ENCODE peak calls at places on chromosome 11, in nine cellular contexts. P is ovary; R is mammary epithelial cell; A is CD8-positive, alpha-beta T cell; M is mesendoderm; K is substantia nigra; G is A549; Q is SJSA1; X is MM.1S. J is an unnamed sample.

GRCh38 chr11:34501500-34501899 is 12.1 kb downstream of the ELF5 start:
- DNase-seq in Q (no peak), R (peak), K (no peak), M (no peak), P (no peak), X (no peak), G (no peak), A (no peak), J (no peak)

GRCh38 chr11:127925430-127925829 is 661.9 kb downstream of the ETS1 start:
- DNase-seq in M (no peak), A (no peak), P (no peak), G (no peak), X (no peak), K (no peak), Q (no peak), R (peak), J (no peak)

GRCh38 chr11:6319001-6319878 is 1.1 kb downstream of the CAVIN3 start:
- DNase-seq in X (no peak), G (no peak), Q (no peak), M (peak), R (peak), P (peak), K (no peak), A (no peak), J (no peak)

GRCh38 chr11:43736502-43737193 is 56.1 kb downstream of the HSD17B12 start:
- DNase-seq in G (no peak), Q (no peak), R (peak), A (no peak), P (no peak), X (no peak), K (no peak), M (no peak), J (no peak)

GRCh38 chr11:33545941-33546340 is 154.7 kb downstream of the C11orf91 start:
- DNase-seq in G (no peak), A (no peak), X (no peak), M (no peak), P (no peak), K (no peak), Q (no peak), R (no peak), J (no peak)

GRCh38 chr11:123718075-123718868 is 23.2 kb downstream of the ZNF202 start:
- DNase-seq in M (no peak), X (no peak), G (no peak), A (no peak), K (no peak), P (no peak), R (peak), Q (no peak), J (no peak)

GRCh38 chr11:112100457-112100856 is 13.8 kb downstream of the SDHD start:
- DNase-seq in G (no peak), A (no peak), P (no peak), R (no peak), X (no peak), M (no peak), Q (no peak), K (no peak), J (no peak)

GRCh38 chr11:46686886-46687810 is 13.3 kb downstream of the ARHGAP1 start:
- DNase-seq in Q (no peak), K (peak), P (no peak), A (no peak), M (no peak), G (no peak), X (no peak), R (peak), J (no peak)

GRCh38 chr11:87295237-87295636 is 257.5 kb downstream of the TMEM135 start:
- DNase-seq in X (no peak), G (no peak), Q (no peak), A (no peak), R (no peak), P (no peak), K (no peak), M (no peak), J (no peak)

GRCh38 chr11:70952171-70952570 is 300.2 kb downstream of the SHANK2 start:
- DNase-seq in G (no peak), M (no peak), K (no peak), A (no peak), P (no peak), R (no peak), Q (no peak), X (no peak), J (no peak)

GRCh38 chr11:42593426-42593825 is 718.4 kb upstream of the API5 start:
- DNase-seq in A (no peak), R (no peak), X (no peak), P (no peak), G (no peak), K (no peak), Q (no peak), M (no peak), J (no peak)

GRCh38 chr11:86063536-86063935 is 5.3 kb downstream of the PICALM start:
- DNase-seq in M (no peak), R (peak), A (no peak), P (no peak), Q (no peak), K (no peak), X (no peak), G (no peak), J (no peak)

GRCh38 chr11:116180806-116181600 is 591.8 kb downstream of the BUD13 start:
- DNase-seq in Q (no peak), P (no peak), K (no peak), G (no peak), A (no peak), X (no peak), M (no peak), R (no peak), J (no peak)

GRCh38 chr11:64725601-64726139 is 2.7 kb upstream of the NRXN2 start:
- DNase-seq in G (no peak), A (no peak), K (no peak), M (peak), P (no peak), Q (no peak), X (no peak), R (no peak), J (no peak)

GRCh38 chr11:61293869-61294716 is 1.0 kb downstream of the VWCE start:
- DNase-seq in R (peak), P (peak), G (peak), K (peak), M (peak), A (peak), Q (no peak), X (peak), J (no peak)

GRCh38 chr11:44536779-44537516 is 28.5 kb upstream of the CD82 start:
- DNase-seq in P (no peak), X (no peak), A (no peak), G (no peak), R (no peak), M (no peak), Q (no peak), K (no peak), J (no peak)

GRCh38 chr11:59418151-59418550 is 8.1 kb downstream of the OR5A2 start:
- DNase-seq in X (no peak), G (no peak), R (no peak), P (no peak), K (no peak), A (no peak), Q (no peak), M (no peak), J (no peak)

GRCh38 chr11:12109591-12110196 is 696 bp upstream of the MICAL2 start:
- DNase-seq in M (no peak), G (no peak), X (no peak), P (no peak), A (no peak), R (peak), Q (no peak), K (no peak), J (no peak)

GRCh38 chr11:118910309-118911112 is 15.2 kb downstream of the BCL9L start:
- DNase-seq in G (no peak), M (peak), K (peak), Q (peak), P (peak), X (no peak), A (peak), R (peak), J (no peak)

GRCh38 chr11:18540207-18541009 is 13.7 kb upstream of the TSG101 start:
- DNase-seq in X (peak), R (peak), Q (no peak), M (peak), A (no peak), K (no peak), G (no peak), P (no peak), J (no peak)

GRCh38 chr11:118212781-118213565 is 11.8 kb downstream of the JAML start:
- DNase-seq in X (no peak), P (no peak), G (no peak), Q (no peak), R (no peak), K (no peak), A (no peak), M (peak), J (no peak)

GRCh38 chr11:44113572-44113971 is 18.1 kb downstream of the EXT2 start:
- DNase-seq in R (no peak), G (no peak), K (no peak), P (no peak), M (no peak), X (no peak), A (no peak), Q (no peak), J (no peak)

GRCh38 chr11:6567371-6567745 is 36.1 kb downstream of the RRP8 start:
- DNase-seq in X (no peak), G (no peak), Q (no peak), K (peak), P (no peak), M (no peak), R (no peak), A (no peak), J (no peak)

GRCh38 chr11:2700415-2701211 is 819 bp upstream of the KCNQ1OT1 start:
- DNase-seq in X (peak), G (peak), K (peak), P (peak), M (peak), Q (peak), A (peak), R (no peak), J (no peak)

GRCh38 chr11:32015435-32015834 is 75.4 kb upstream of the RCN1 start:
- DNase-seq in M (no peak), X (no peak), P (no peak), K (no peak), R (no peak), Q (no peak), G (no peak), A (no peak), J (no peak)

GRCh38 chr11:113562576-113562975 is 87.4 kb upstream of the DRD2 start:
- DNase-seq in K (no peak), G (no peak), P (no peak), A (no peak), M (no peak), R (no peak), X (no peak), Q (no peak), J (no peak)
- H3K27ac ChIP-seq in K (no peak), G (no peak), P (no peak), A (no peak), M (no peak), R (no peak), X (no peak), Q (no peak), J (no peak)

DNA sequence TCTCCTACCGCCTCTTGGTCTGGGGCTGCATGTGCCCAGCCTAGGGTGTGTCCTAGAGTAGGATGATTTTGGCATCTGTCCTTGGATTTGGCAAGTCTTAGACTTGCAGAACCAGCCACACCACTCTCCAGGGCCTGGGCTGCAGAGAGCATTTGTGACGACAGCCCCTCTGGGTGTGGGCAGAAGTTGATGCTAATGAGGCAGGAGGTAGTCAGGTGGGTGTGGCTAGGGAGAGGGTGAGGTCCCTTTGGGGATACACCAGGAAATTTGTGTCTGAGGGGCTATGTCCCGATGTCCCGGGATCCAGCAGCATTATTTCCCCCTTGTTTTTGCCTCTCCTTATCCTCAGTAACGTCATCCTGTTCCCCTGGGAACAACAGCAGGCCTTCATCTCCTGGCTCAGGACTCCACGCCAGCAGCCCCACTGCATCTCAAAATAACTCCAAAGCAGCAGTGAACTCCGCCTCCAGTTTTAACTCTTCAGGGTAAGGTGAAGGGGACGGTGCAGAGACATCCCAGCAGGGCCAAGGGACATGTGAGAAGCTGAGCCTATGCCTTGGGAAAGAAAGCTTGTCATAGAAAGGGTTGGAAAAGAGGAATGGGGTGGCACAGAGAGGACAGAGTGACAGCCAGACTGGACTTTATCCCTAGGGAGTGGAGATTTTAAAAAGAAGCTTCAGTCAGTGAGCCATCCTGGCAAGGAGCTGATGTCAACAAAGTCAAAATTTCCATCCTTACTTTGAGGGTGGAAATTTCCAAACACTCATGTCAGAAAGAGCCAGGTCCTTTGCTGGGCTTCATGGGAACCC is 8.0 kb upstream of the TLCD5 start:
- DNase-seq in R (peak), Q (no peak), K (no peak), X (no peak), G (no peak), M (peak), P (peak), A (no peak), J (no peak)
- H3K27ac ChIP-seq in R (no peak), Q (no peak), K (no peak), X (no peak), G (no peak), M (no peak), P (no peak), A (no peak), J (no peak)

DNA sequence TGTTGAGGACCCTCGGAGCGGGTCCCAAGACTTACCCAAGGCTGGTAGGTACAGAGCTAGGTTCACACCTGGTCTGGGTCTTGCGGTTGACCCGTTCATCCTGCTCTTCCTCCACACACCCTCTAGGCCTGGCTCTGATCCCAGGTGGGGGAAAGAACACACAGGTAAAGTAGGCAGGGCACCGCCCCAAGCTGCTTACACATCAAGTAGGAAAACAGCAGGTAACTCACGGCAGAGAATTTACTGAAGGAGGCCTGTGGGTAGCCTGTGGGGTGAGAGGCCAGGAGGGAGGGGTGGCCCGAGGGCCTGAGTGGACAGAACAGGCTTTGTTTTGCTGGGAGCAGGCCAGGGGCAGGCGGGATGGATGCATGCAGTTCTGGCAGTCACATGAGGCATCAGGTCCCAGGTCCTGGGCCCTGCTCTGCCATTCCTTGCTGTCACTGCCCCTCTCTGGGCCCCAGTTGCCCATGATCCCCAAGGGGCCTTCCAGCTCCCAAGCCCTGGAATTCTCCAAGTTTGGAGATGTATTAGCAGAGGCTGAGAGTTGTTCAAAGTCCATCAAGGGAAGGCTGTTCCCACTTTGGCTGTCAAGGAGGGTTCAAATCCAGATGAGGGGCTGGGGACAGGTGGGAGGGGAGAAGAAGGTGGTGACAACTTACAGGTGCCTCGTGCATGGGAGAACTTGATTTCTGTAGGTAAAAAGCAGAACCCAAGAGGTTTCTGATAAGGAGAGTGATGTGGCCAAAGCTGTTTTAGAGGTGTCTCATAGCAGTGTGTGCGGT is 5.7 kb downstream of the TSKU start:
- DNase-seq in G (no peak), M (no peak), R (peak), P (no peak), Q (no peak), A (no peak), X (no peak), K (peak), J (no peak)
- H3K27ac ChIP-seq in G (peak), M (peak), R (peak), P (peak), Q (no peak), A (no peak), X (no peak), K (no peak), J (no peak)

GRCh38 chr11:82754410-82754809 is 20.7 kb upstream of the FAM181B start:
- DNase-seq in K (no peak), X (no peak), A (no peak), R (no peak), G (no peak), Q (no peak), M (no peak), P (no peak), J (no peak)

GRCh38 chr11:82759649-82760048 is 26.0 kb upstream of the FAM181B start:
- DNase-seq in M (no peak), X (no peak), R (no peak), A (no peak), P (no peak), Q (no peak), G (no peak), K (no peak), J (no peak)

GRCh38 chr11:82756765-82757650 is 23.3 kb upstream of the FAM181B start:
- DNase-seq in K (peak), G (no peak), A (no peak), M (no peak), R (no peak), Q (no peak), X (peak), P (no peak), J (no peak)

GRCh38 chr11:82752801-82753200 is 19.1 kb upstream of the FAM181B start:
- DNase-seq in X (no peak), R (no peak), A (no peak), M (no peak), K (no peak), P (no peak), Q (no peak), G (no peak), J (no peak)

DNA sequence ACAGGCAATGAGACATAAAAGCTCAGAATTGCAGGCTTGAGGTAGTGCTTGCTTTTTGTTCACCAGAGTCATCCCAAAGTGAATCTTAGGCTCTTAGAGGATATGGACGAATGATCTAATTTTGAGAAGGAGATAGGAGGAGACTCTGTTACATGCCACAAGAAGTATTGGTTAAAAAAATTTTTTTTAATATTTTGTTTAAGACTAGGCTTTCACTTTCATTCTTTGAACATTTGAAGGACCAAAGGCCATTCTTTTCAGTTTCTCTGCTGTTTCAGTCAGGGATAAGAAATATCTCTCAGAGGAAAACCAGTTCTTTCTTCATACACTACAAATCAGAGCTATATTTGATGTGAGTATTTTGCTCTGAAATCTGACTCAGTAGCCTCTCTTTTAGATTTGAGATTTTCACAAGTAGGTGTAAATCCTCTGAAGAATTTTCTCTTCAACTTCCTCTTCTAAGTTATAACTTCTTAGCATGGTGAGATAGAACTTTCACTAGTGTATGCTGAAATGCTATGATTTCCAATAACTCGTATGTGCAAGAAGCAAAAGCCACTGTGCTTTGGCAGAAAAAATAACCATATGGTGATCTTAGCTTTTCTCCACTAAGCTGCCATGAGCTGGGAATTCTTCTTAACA is 24.1 kb upstream of the FAM181B start:
- DNase-seq in P (no peak), K (no peak), G (no peak), Q (no peak), A (no peak), X (peak), R (no peak), M (no peak), J (no peak)
- H3K27ac ChIP-seq in P (no peak), K (peak), G (no peak), Q (no peak), A (no peak), X (peak), R (no peak), M (no peak), J (no peak)